ENCODE peak calls at places on chromosome 17, in seven cellular contexts. One of them, this sample, is unnamed.

GRCh38 chr17:11948791-11949190 is 48.5 kb downstream of the ZNF18 start:
- DNase-seq in midbrain: no peak
- DNase-seq in AG09309: peak
- DNase-seq in cardiac fibroblast: peak
- DNase-seq in nucleus accumbens: no peak
- DNase-seq in pancreas: no peak
- DNase-seq in HS-5: peak
- DNase-seq in this sample: peak

GRCh38 chr17:16438173-16438556 is 22.8 kb downstream of the TRPV2 start:
- DNase-seq in pancreas: no peak
- DNase-seq in midbrain: no peak
- DNase-seq in HS-5: no peak
- DNase-seq in nucleus accumbens: no peak
- DNase-seq in AG09309: no peak
- DNase-seq in cardiac fibroblast: no peak
- DNase-seq in this sample: no peak

GRCh38 chr17:699350-699749 is 15.3 kb downstream of the VPS53 start:
- DNase-seq in AG09309: no peak
- DNase-seq in HS-5: no peak
- DNase-seq in midbrain: no peak
- DNase-seq in nucleus accumbens: no peak
- DNase-seq in cardiac fibroblast: peak
- DNase-seq in pancreas: no peak
- DNase-seq in this sample: peak

GRCh38 chr17:83099570-83100181 is 20.3 kb downstream of the METRNL start:
- DNase-seq in nucleus accumbens: no peak
- DNase-seq in cardiac fibroblast: peak
- DNase-seq in AG09309: no peak
- DNase-seq in HS-5: no peak
- DNase-seq in pancreas: no peak
- DNase-seq in midbrain: no peak
- DNase-seq in this sample: no peak

GRCh38 chr17:49822829-49823228 is 25.0 kb downstream of the TAC4 start:
- DNase-seq in HS-5: no peak
- DNase-seq in cardiac fibroblast: peak
- DNase-seq in nucleus accumbens: no peak
- DNase-seq in AG09309: peak
- DNase-seq in pancreas: no peak
- DNase-seq in midbrain: no peak
- DNase-seq in this sample: no peak

GRCh38 chr17:38440614-38441397 is 12.5 kb downstream of the ARHGAP23 start:
- DNase-seq in nucleus accumbens: no peak
- DNase-seq in pancreas: no peak
- DNase-seq in midbrain: no peak
- DNase-seq in HS-5: no peak
- DNase-seq in cardiac fibroblast: no peak
- DNase-seq in AG09309: no peak
- DNase-seq in this sample: no peak

GRCh38 chr17:68197091-68197996 is 50.5 kb upstream of the AMZ2 start:
- DNase-seq in midbrain: no peak
- DNase-seq in HS-5: no peak
- DNase-seq in nucleus accumbens: no peak
- DNase-seq in AG09309: no peak
- DNase-seq in pancreas: peak
- DNase-seq in cardiac fibroblast: no peak
- DNase-seq in this sample: no peak

GRCh38 chr17:34692932-34693331 is 113.5 kb downstream of the TMEM132E start:
- DNase-seq in cardiac fibroblast: no peak
- DNase-seq in AG09309: no peak
- DNase-seq in nucleus accumbens: no peak
- DNase-seq in pancreas: no peak
- DNase-seq in midbrain: no peak
- DNase-seq in HS-5: no peak
- DNase-seq in this sample: no peak

GRCh38 chr17:71959129-71959528 is 161.7 kb upstream of the SOX9 start:
- DNase-seq in pancreas: no peak
- DNase-seq in cardiac fibroblast: peak
- DNase-seq in midbrain: no peak
- DNase-seq in AG09309: no peak
- DNase-seq in nucleus accumbens: no peak
- DNase-seq in HS-5: peak
- DNase-seq in this sample: peak

GRCh38 chr17:37719866-37720265 is 25.0 kb downstream of the HNF1B start:
- DNase-seq in cardiac fibroblast: no peak
- DNase-seq in nucleus accumbens: no peak
- DNase-seq in HS-5: no peak
- DNase-seq in midbrain: no peak
- DNase-seq in pancreas: no peak
- DNase-seq in AG09309: no peak
- DNase-seq in this sample: no peak

GRCh38 chr17:79420318-79421243 is 190.3 kb downstream of the RBFOX3 start:
- DNase-seq in pancreas: no peak
- DNase-seq in cardiac fibroblast: peak
- DNase-seq in AG09309: peak
- DNase-seq in HS-5: no peak
- DNase-seq in nucleus accumbens: peak
- DNase-seq in midbrain: no peak
- DNase-seq in this sample: peak

GRCh38 chr17:26818736-26819135 is 475.2 kb upstream of the WSB1 start:
- DNase-seq in AG09309: no peak
- DNase-seq in cardiac fibroblast: peak
- DNase-seq in pancreas: no peak
- DNase-seq in midbrain: no peak
- DNase-seq in nucleus accumbens: no peak
- DNase-seq in HS-5: no peak
- DNase-seq in this sample: peak

GRCh38 chr17:2087597-2088211 is 32.8 kb downstream of the HIC1 start:
- DNase-seq in pancreas: no peak
- DNase-seq in cardiac fibroblast: peak
- DNase-seq in AG09309: no peak
- DNase-seq in nucleus accumbens: no peak
- DNase-seq in midbrain: no peak
- DNase-seq in HS-5: no peak
- DNase-seq in this sample: no peak

GRCh38 chr17:44807093-44807816 is 22.8 kb downstream of the GJC1 start:
- DNase-seq in pancreas: no peak
- DNase-seq in nucleus accumbens: no peak
- DNase-seq in HS-5: no peak
- DNase-seq in AG09309: no peak
- DNase-seq in midbrain: no peak
- DNase-seq in cardiac fibroblast: no peak
- DNase-seq in this sample: no peak

GRCh38 chr17:72710834-72711233 is 381.7 kb downstream of the SLC39A11 start:
- DNase-seq in nucleus accumbens: no peak
- DNase-seq in cardiac fibroblast: no peak
- DNase-seq in pancreas: no peak
- DNase-seq in HS-5: no peak
- DNase-seq in AG09309: no peak
- DNase-seq in midbrain: no peak
- DNase-seq in this sample: no peak

GRCh38 chr17:63703029-63703428 is 3.1 kb upstream of the LIMD2 start:
- DNase-seq in pancreas: no peak
- DNase-seq in cardiac fibroblast: no peak
- DNase-seq in HS-5: no peak
- DNase-seq in midbrain: no peak
- DNase-seq in nucleus accumbens: no peak
- DNase-seq in AG09309: no peak
- DNase-seq in this sample: no peak

GRCh38 chr17:29718446-29719039 is 95.8 kb upstream of the CORO6 start:
- DNase-seq in cardiac fibroblast: no peak
- DNase-seq in midbrain: no peak
- DNase-seq in HS-5: no peak
- DNase-seq in nucleus accumbens: no peak
- DNase-seq in pancreas: no peak
- DNase-seq in AG09309: no peak
- DNase-seq in this sample: no peak

This sample was measured in H4.